ENCODE peak calls at places on chromosome 13, in four cellular contexts. One of them, this sample, is unnamed.

GRCh38 chr13:101474419-101474957 is 22.0 kb downstream of the ITGBL1 start:
- DNase-seq in OCI-LY7: no peak
- DNase-seq in IMR-90: peak
- DNase-seq in astrocyte: peak
- DNase-seq in this sample: peak

GRCh38 chr13:43153436-43154082 is 130.2 kb downstream of the DNAJC15 start:
- DNase-seq in IMR-90: peak
- DNase-seq in OCI-LY7: no peak
- DNase-seq in astrocyte: peak
- DNase-seq in this sample: no peak

GRCh38 chr13:111968611-111969010 is 98.3 kb upstream of the SOX1 start:
- DNase-seq in astrocyte: no peak
- DNase-seq in IMR-90: no peak
- DNase-seq in OCI-LY7: no peak
- DNase-seq in this sample: no peak

GRCh38 chr13:71704650-71705049 is 162.4 kb downstream of the DACH1 start:
- DNase-seq in IMR-90: no peak
- DNase-seq in OCI-LY7: no peak
- DNase-seq in astrocyte: no peak
- DNase-seq in this sample: no peak

GRCh38 chr13:31242342-31242741 is 42.6 kb downstream of the B3GLCT start:
- DNase-seq in OCI-LY7: no peak
- DNase-seq in astrocyte: no peak
- DNase-seq in IMR-90: no peak
- DNase-seq in this sample: no peak

GRCh38 chr13:105773887-105774538 is 761.4 kb downstream of the EFNB2 start:
- DNase-seq in astrocyte: peak
- DNase-seq in OCI-LY7: no peak
- DNase-seq in IMR-90: peak
- DNase-seq in this sample: peak

GRCh38 chr13:112973577-112973951 is 4.5 kb downstream of the MCF2L start:
- DNase-seq in IMR-90: no peak
- DNase-seq in OCI-LY7: no peak
- DNase-seq in astrocyte: no peak
- DNase-seq in this sample: no peak

GRCh38 chr13:28636677-28637317 is 22.1 kb upstream of the POMP start:
- DNase-seq in IMR-90: peak
- DNase-seq in astrocyte: peak
- DNase-seq in OCI-LY7: peak
- DNase-seq in this sample: peak

GRCh38 chr13:84574851-84575250 is 692.6 kb upstream of the SLITRK1 start:
- DNase-seq in IMR-90: peak
- DNase-seq in astrocyte: peak
- DNase-seq in OCI-LY7: no peak
- DNase-seq in this sample: no peak

GRCh38 chr13:46654956-46655726 is 102.2 kb downstream of the LRCH1 start:
- DNase-seq in OCI-LY7: no peak
- DNase-seq in IMR-90: no peak
- DNase-seq in astrocyte: no peak
- DNase-seq in this sample: peak

GRCh38 chr13:35283856-35284255 is 192.6 kb downstream of the MAB21L1 start:
- DNase-seq in OCI-LY7: no peak
- DNase-seq in IMR-90: no peak
- DNase-seq in astrocyte: peak
- DNase-seq in this sample: peak

GRCh38 chr13:77800219-77800618 is 102.7 kb downstream of the SLAIN1 start:
- DNase-seq in astrocyte: peak
- DNase-seq in IMR-90: no peak
- DNase-seq in OCI-LY7: no peak
- DNase-seq in this sample: no peak

GRCh38 chr13:35954207-35954560 is 177.0 kb downstream of the DCLK1 start:
- DNase-seq in astrocyte: no peak
- DNase-seq in IMR-90: no peak
- DNase-seq in OCI-LY7: no peak
- DNase-seq in this sample: no peak

GRCh38 chr13:23445794-23446193 is 12.3 kb upstream of the SACS start:
- DNase-seq in astrocyte: no peak
- DNase-seq in OCI-LY7: no peak
- DNase-seq in IMR-90: no peak
- DNase-seq in this sample: no peak

GRCh38 chr13:48976677-48977625 is 1.2 kb downstream of the FNDC3A start:
- DNase-seq in OCI-LY7: peak
- DNase-seq in IMR-90: no peak
- DNase-seq in astrocyte: peak
- DNase-seq in this sample: peak

GRCh38 chr13:25249001-25249543 is 38.2 kb downstream of the MTMR6 start:
- DNase-seq in OCI-LY7: peak
- DNase-seq in IMR-90: peak
- DNase-seq in astrocyte: peak
- DNase-seq in this sample: no peak

GRCh38 chr13:41465215-41465907 is 8.0 kb downstream of the RGCC start:
- DNase-seq in astrocyte: peak
- DNase-seq in OCI-LY7: peak
- DNase-seq in IMR-90: peak
- DNase-seq in this sample: peak

GRCh38 chr13:41693434-41693833 is 236.1 kb downstream of the RGCC start:
- DNase-seq in IMR-90: no peak
- DNase-seq in astrocyte: peak
- DNase-seq in OCI-LY7: no peak
- DNase-seq in this sample: no peak

GRCh38 chr13:28329395-28330158 is 165.4 kb downstream of the FLT1 start:
- DNase-seq in IMR-90: peak
- DNase-seq in astrocyte: peak
- DNase-seq in OCI-LY7: no peak
- DNase-seq in this sample: peak

DNA sequence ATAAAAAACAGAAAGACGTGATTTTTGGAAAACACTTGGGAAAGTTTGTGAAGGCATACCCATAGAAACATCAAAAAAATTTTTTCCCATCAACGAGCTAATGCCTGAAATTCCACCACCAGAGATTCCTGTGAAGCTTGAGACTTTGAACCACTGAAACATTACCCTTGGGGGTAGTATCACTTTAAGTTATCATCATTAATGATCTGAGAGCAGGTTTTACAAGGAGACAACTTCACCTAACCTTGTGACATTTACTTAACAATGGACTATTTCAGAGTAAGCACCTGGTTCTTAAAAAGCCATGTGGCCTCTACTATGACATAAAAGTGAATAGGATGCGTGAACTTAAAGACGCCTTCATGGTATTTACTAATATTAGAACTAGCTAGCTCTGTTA is 51.9 kb downstream of the DOCK9 start:
- DNase-seq in IMR-90: no peak
- DNase-seq in OCI-LY7: no peak
- DNase-seq in astrocyte: no peak
- DNase-seq in this sample: no peak
- H3K4me2 ChIP-seq in IMR-90: no peak
- H3K4me2 ChIP-seq in OCI-LY7: no peak
- H3K4me2 ChIP-seq in astrocyte: no peak
- H3K4me2 ChIP-seq in this sample: no peak

DNA sequence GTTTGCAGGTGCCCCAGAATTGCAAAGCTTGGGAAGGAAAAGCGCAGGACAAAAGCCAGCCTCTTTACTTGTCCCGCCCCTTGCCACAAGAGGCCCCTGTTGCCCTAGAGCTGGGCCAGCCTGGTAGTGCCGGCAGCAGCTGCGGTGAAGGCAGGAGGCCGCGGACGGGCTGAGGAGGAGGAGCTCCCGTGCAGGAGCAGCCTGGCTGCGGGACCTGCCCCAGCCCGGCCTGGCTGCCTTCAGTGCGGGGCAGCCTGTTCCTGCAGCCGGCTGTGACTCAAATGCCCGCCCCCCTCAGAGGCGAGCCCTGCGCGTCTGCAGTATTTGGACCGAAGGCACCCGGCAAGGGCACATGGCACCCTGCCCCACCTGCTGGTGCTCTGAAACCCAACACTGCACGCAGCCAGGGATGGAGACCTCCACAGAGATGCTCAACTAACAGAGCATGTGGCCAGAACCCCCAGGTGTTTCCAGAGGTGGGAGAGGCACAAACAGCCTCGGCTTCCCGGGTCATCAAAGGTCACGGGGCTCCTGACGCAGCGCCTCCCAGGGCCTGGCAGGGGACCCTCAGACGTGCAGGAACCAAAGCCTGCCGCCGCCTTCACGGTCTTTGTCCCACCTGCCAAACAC is 29.7 kb downstream of the NAXD start:
- DNase-seq in IMR-90: peak
- DNase-seq in astrocyte: peak
- DNase-seq in OCI-LY7: peak
- DNase-seq in this sample: peak
- H3K4me2 ChIP-seq in IMR-90: no peak
- H3K4me2 ChIP-seq in astrocyte: peak
- H3K4me2 ChIP-seq in OCI-LY7: peak
- H3K4me2 ChIP-seq in this sample: no peak

DNA sequence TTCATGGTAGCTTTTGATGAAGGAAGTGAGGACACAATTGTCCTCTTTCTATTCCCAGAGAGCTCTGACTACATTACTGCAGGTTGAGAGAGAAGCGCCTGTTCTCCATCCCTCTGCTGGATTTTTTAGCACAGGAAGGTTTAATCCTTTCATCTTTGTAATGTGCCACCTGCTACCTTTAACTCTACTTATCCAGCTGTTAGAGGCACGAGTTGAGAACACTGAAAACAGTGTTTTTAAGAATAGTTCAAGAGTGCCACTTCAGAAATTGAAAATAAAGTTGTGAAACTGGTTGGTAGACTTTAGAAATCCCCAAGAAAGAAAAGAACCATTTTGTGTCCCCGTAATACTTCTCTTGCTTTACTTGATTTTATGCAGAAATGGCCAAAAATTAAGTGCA is 20.6 kb downstream of the FREM2 start:
- DNase-seq in OCI-LY7: no peak
- DNase-seq in IMR-90: no peak
- DNase-seq in astrocyte: no peak
- DNase-seq in this sample: no peak
- H3K4me2 ChIP-seq in OCI-LY7: no peak
- H3K4me2 ChIP-seq in IMR-90: no peak
- H3K4me2 ChIP-seq in astrocyte: no peak
- H3K4me2 ChIP-seq in this sample: no peak

GRCh38 chr13:102779426-102780159 is 6.0 kb upstream of the TEX30 start:
- DNase-seq in OCI-LY7: no peak
- DNase-seq in astrocyte: no peak
- DNase-seq in IMR-90: no peak
- DNase-seq in this sample: no peak
- H3K4me2 ChIP-seq in OCI-LY7: no peak
- H3K4me2 ChIP-seq in astrocyte: no peak
- H3K4me2 ChIP-seq in IMR-90: no peak
- H3K4me2 ChIP-seq in this sample: no peak

This sample was measured in endothelial cell of umbilical vein.